ENCODE peak calls at places on chromosome 14, in five cellular contexts. M is fibroblast of lung, H is uterus, N is IMR-90, D is lung. X is an unnamed sample. For H3K4me1, the result is how much of the 10 kb centered on the place peaks cover.

GRCh38 chr14:98296895-98297294 is 975.1 kb downstream of the BCL11B start:
- DNase-seq in D (no peak), M (no peak), H (no peak), N (no peak), X (no peak)

GRCh38 chr14:54189358-54190354 is 207.2 kb upstream of the CDKN3 start:
- DNase-seq in D (no peak), M (peak), H (no peak), N (peak), X (no peak)

GRCh38 chr14:104460920-104461651 is 118.5 kb upstream of the C14orf180 start:
- DNase-seq in D (peak), M (no peak), N (no peak), H (no peak), X (peak)

GRCh38 chr14:87811246-87811645 is 181.7 kb downstream of the GALC start:
- DNase-seq in H (no peak), N (no peak), D (no peak), M (no peak), X (no peak)

GRCh38 chr14:68231832-68232642 is 412.5 kb downstream of the RAD51B start:
- DNase-seq in M (no peak), N (peak), D (no peak), H (no peak), X (no peak)

GRCh38 chr14:105292810-105293711 is 7.7 kb downstream of the BRF1 start:
- DNase-seq in D (no peak), N (no peak), M (no peak), H (no peak), X (no peak)

GRCh38 chr14:52439476-52439875 is 112.8 kb downstream of the TXNDC16 start:
- DNase-seq in H (no peak), D (no peak), N (no peak), M (no peak), X (no peak)

GRCh38 chr14:68089146-68089715 is 269.7 kb downstream of the RAD51B start:
- DNase-seq in N (peak), D (no peak), H (peak), M (peak), X (no peak)

GRCh38 chr14:105979446-105979845 is 453.1 kb downstream of the TMEM121 start:
- DNase-seq in N (no peak), M (no peak), D (no peak), H (no peak), X (no peak)

GRCh38 chr14:68741839-68742470 is 50.9 kb downstream of the ZFP36L1 start:
- DNase-seq in H (no peak), N (no peak), D (no peak), M (no peak), X (no peak)

GRCh38 chr14:87343641-87344040 is 649.3 kb downstream of the GALC start:
- DNase-seq in H (no peak), D (no peak), N (no peak), M (no peak), X (no peak)

GRCh38 chr14:50364792-50365191 is 31.9 kb downstream of the CDKL1 start:
- DNase-seq in N (no peak), M (no peak), H (no peak), D (no peak), X (no peak)

GRCh38 chr14:68810173-68811153 is 17.6 kb upstream of the ZFP36L1 start:
- DNase-seq in D (peak), H (no peak), N (no peak), M (no peak), X (no peak)

GRCh38 chr14:89477391-89477790 is 60.4 kb upstream of the FOXN3 start:
- DNase-seq in D (no peak), N (no peak), H (no peak), M (no peak), X (peak)

GRCh38 chr14:92848941-92849340 is 54.8 kb downstream of the GOLGA5 start:
- DNase-seq in M (no peak), D (no peak), N (no peak), H (no peak), X (no peak)

GRCh38 chr14:83463500-83464098 is 1929.9 kb upstream of the SEL1L start:
- DNase-seq in N (peak), M (peak), D (peak), H (no peak), X (no peak)

GRCh38 chr14:87679094-87679493 is 313.9 kb downstream of the GALC start:
- DNase-seq in N (no peak), H (no peak), M (no peak), D (no peak), X (no peak)

GRCh38 chr14:76537912-76538647 is 162.1 kb downstream of the ESRRB start:
- DNase-seq in H (no peak), M (no peak), N (no peak), D (no peak), X (no peak)

GRCh38 chr14:94048676-94049624 is 22.8 kb downstream of the OTUB2 start:
- DNase-seq in H (no peak), M (no peak), D (no peak), N (no peak), X (peak)

GRCh38 chr14:80770114-80770917 is 171.2 kb downstream of the CEP128 start:
- DNase-seq in H (no peak), D (no peak), M (no peak), N (peak), X (no peak)

GRCh38 chr14:106883218-106883692 is 1356.9 kb downstream of the TMEM121 start:
- DNase-seq in D (no peak), H (no peak), M (no peak), N (no peak), X (peak)

GRCh38 chr14:106039400-106039799 is 513.0 kb downstream of the TMEM121 start:
- DNase-seq in M (no peak), N (no peak), H (no peak), D (peak), X (no peak)

GRCh38 chr14:81980601-81981310 is 447.1 kb upstream of the SEL1L start:
- DNase-seq in D (no peak), H (no peak), M (no peak), N (no peak), X (no peak)

GRCh38 chr14:83969998-83970397 is 1559.9 kb upstream of the FLRT2 start:
- DNase-seq in D (no peak), N (no peak), H (no peak), M (no peak), X (no peak)

GRCh38 chr14:97916669-97917068 is 1119.5 kb downstream of the VRK1 start:
- DNase-seq in D (no peak), N (no peak), M (no peak), H (no peak), X (no peak)

GRCh38 chr14:20687362-20688166 is 1.0 kb upstream of the ANG start:
- DNase-seq in D (no peak), M (no peak), N (no peak), H (no peak), X (no peak)

GRCh38 chr14:41385787-41386186 is 220.9 kb upstream of the LRFN5 start:
- DNase-seq in M (no peak), N (no peak), H (no peak), D (no peak), X (no peak)

GRCh38 chr14:55374771-55375170 is 36.9 kb downstream of the ATG14 start:
- DNase-seq in D (no peak), H (no peak), M (no peak), N (no peak), X (no peak)

GRCh38 chr14:55370883-55371455 is 40.7 kb downstream of the ATG14 start:
- DNase-seq in D (no peak), N (no peak), H (no peak), M (no peak), X (no peak)

GRCh38 chr14:55372423-55372822 is 39.2 kb downstream of the ATG14 start:
- DNase-seq in N (no peak), D (no peak), H (no peak), M (no peak), X (no peak)

GRCh38 chr14:55377236-55377635 is 34.4 kb downstream of the ATG14 start:
- DNase-seq in M (no peak), N (no peak), H (no peak), D (no peak), X (no peak)

GRCh38 chr14:55373784-55374725 is 37.6 kb downstream of the ATG14 start:
- DNase-seq in D (no peak), H (no peak), M (no peak), N (peak), X (no peak)
- H3K27ac ChIP-seq in D (peak), H (no peak), M (no peak), N (no peak), X (no peak)

DNA sequence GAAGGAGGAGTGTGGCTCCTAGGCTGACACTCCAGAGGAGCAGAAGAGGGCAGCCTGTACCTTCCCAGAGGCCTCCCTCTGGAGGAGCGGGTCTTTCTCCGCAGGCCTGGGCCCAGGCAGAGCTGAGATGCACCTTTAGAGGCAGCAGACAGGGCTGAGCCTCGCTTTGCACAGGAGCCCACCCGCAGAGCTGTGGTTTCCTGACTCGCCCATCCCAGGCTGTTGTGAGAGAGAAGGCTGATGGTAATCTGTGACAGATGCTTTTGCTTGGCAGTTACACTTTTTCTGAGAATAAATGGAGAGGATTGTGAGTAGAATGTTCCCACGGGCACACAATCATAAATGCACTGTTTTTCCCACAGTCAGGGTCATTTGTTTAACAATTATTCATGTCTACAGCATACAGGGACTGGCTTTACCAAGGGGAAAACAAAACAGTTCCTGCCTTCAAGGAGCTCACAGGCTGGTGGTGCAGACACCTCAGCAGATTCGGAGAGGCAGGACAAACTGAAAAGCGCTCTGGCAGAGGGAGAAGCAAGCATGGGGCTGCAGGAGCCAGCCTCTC is 13.9 kb downstream of the EVL start:
- DNase-seq in H (no peak), D (no peak), N (peak), M (peak), X (no peak)
- TF ChIP-seq CTCF in H (no peak), D (no peak), N (peak), M (no peak), X (no peak)

GRCh38 chr14:74510955-74511354 is 17.4 kb downstream of the ISCA2 start:
- DNase-seq in D (no peak), H (no peak), N (peak), M (peak), X (peak)
- H3K4me1 ChIP-seq in D (under half), H (under half), N (under half), M (under half), X (under half)

DNA sequence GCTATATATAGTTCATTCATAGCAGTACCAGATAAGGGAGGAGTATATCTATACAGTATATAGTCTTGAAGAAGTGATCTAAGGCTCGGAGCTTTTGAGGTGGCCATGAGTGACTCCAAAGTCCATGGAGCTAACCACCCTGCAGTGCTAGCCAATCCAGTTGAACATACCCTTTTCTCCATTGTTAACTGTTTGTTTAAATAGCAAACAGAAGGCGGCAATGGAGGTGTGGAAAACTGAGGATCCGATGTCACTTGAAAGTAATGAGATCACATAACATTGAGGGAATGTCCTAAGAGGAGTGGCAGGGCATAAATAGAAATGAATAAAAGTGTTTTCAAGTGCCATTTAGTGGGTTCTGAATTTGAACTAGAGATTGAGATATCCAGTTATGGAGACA is 12.4 kb upstream of the SNAPC1 start:
- DNase-seq in M (peak), N (no peak), H (no peak), D (no peak), X (no peak)
- H3K27ac ChIP-seq in M (no peak), N (no peak), H (no peak), D (peak), X (peak)

DNA sequence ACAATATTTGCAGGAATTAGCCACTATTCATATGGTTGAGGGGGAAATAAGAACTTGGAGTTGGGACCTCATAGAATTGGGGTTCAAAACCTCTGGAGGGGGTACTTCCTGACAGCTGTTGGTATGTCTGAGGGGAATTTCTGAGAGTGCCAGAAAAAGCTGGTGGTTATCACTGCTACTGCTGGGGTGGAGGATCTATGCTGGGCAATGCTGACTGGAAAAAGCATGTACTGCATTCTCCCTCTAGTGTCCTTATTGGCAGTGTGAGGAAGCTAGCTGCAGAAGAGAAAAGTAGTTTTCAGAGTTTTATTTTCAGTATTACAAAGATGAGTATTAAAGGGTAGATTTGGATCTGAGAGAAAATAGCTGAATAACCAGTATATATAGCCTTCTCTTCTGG is 88.8 kb downstream of the FUT8 start:
- DNase-seq in H (no peak), M (no peak), N (no peak), D (no peak), X (no peak)
- TF ChIP-seq CTCF in H (no peak), M (no peak), N (no peak), D (no peak), X (no peak)

GRCh38 chr14:95136631-95137030 is 20.7 kb downstream of the DICER1 start:
- DNase-seq in H (no peak), D (no peak), N (peak), M (peak), X (no peak)

GRCh38 chr14:95137164-95137803 is 20.0 kb downstream of the DICER1 start:
- DNase-seq in N (no peak), D (no peak), M (no peak), H (no peak), X (no peak)

GRCh38 chr14:95138876-95139275 is 18.5 kb downstream of the DICER1 start:
- DNase-seq in D (no peak), M (no peak), H (no peak), N (peak), X (no peak)

GRCh38 chr14:95140060-95140858 is 17.1 kb downstream of the DICER1 start:
- DNase-seq in H (no peak), N (peak), D (no peak), M (no peak), X (no peak)

DNA sequence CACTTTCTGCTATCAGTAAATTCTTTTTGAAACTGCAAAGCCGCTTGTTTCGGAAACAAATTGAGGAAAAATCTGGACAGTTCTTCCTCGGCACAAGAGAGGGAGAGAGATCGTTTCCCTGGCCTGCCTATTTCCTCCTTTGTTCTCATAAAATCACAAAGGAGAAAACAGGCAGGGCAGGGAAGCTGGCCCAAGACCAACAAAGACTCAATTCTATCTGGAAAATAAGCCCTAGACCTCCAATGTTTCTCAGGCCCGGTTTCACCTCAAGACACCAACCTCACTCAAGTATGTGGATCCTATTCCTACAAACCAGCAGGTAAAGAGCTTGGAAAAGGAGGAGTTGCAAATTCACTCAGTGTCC is 19.5 kb downstream of the DICER1 start:
- DNase-seq in N (no peak), M (no peak), H (no peak), D (no peak), X (no peak)
- H3K4me1 ChIP-seq in N (under half), M (under half), H (under half), D (under half), X (under half)

GRCh38 chr14:49187799-49188198 is 398.4 kb downstream of the RPS29 start:
- DNase-seq in M (no peak), D (no peak), N (no peak), H (no peak), X (no peak)
- H3K27ac ChIP-seq in M (no peak), D (no peak), N (no peak), H (no peak), X (no peak)

DNA sequence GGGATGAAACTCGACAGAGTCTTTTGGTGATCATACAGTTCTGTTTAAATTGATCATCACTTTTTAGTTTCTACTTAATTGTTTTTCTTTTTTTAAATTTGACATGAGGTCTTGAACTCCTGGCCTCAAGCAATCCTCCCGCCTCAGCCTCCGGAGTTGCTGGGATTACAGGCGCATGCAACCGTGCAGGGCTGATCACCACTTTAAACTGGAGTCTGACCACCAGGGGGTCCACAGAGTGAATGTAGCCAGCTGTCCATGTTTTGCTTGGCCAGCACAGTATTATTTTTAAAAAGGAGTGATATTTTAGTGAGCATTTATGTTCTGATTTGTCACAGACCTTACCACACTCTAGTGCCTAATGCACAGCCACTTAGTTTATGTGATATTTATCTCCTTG is 10.7 kb downstream of the DAAM1 start:
- DNase-seq in N (no peak), H (no peak), M (no peak), D (no peak), X (no peak)
- TF ChIP-seq CTCF in N (peak), H (no peak), M (no peak), D (no peak), X (no peak)

X was measured in tibial artery.